ENCODE peak calls at places on chromosomes 7 and 10, in eight cellular contexts. One of them, this sample, is unnamed.
A peak's percentile ranks its signal among the peaks of the same experiment; 100 is the strongest.

GRCh38 chr7:1454471-1455065 is 4.7 kb downstream of the MICALL2 start:
- DNase-seq in astrocyte of the spinal cord: no peak
- DNase-seq in mesenchymal stem cell: peak; percentile 43
- DNase-seq in upper lobe of right lung: no peak
- DNase-seq in cardiac muscle cell: no peak
- DNase-seq in HFF-Myc: no peak
- DNase-seq in GM23338: no peak
- DNase-seq in adipocyte: no peak
- DNase-seq in this sample: no peak

GRCh38 chr10:95503012-95503411 is 58.2 kb downstream of the SORBS1 start:
- DNase-seq in upper lobe of right lung: no peak
- DNase-seq in mesenchymal stem cell: no peak
- DNase-seq in cardiac muscle cell: no peak
- DNase-seq in astrocyte of the spinal cord: no peak
- DNase-seq in adipocyte: no peak
- DNase-seq in HFF-Myc: no peak
- DNase-seq in GM23338: no peak
- DNase-seq in this sample: no peak

GRCh38 chr7:17769918-17770317 is 170.4 kb downstream of the SNX13 start:
- DNase-seq in mesenchymal stem cell: peak; percentile 74
- DNase-seq in astrocyte of the spinal cord: peak; percentile 73
- DNase-seq in HFF-Myc: peak; percentile 21
- DNase-seq in GM23338: peak; percentile 87
- DNase-seq in adipocyte: peak; percentile 85
- DNase-seq in cardiac muscle cell: peak; percentile 81
- DNase-seq in upper lobe of right lung: no peak
- DNase-seq in this sample: peak; percentile 74

GRCh38 chr10:35640951-35641429 is 1.1 kb downstream of the FZD8 start:
- DNase-seq in mesenchymal stem cell: peak; percentile 87
- DNase-seq in GM23338: peak; percentile 83
- DNase-seq in astrocyte of the spinal cord: peak; percentile 86
- DNase-seq in cardiac muscle cell: peak; percentile 83
- DNase-seq in adipocyte: peak; percentile 83
- DNase-seq in HFF-Myc: peak; percentile 20
- DNase-seq in upper lobe of right lung: peak; percentile 85
- DNase-seq in this sample: no peak

GRCh38 chr10:111491154-111491553 is 414.3 kb downstream of the ADRA2A start:
- DNase-seq in cardiac muscle cell: no peak
- DNase-seq in GM23338: no peak
- DNase-seq in upper lobe of right lung: no peak
- DNase-seq in adipocyte: no peak
- DNase-seq in mesenchymal stem cell: no peak
- DNase-seq in astrocyte of the spinal cord: no peak
- DNase-seq in HFF-Myc: no peak
- DNase-seq in this sample: no peak

GRCh38 chr10:125721035-125721434 is 1.5 kb downstream of the EDRF1 start:
- DNase-seq in upper lobe of right lung: no peak
- DNase-seq in mesenchymal stem cell: no peak
- DNase-seq in astrocyte of the spinal cord: no peak
- DNase-seq in cardiac muscle cell: no peak
- DNase-seq in adipocyte: no peak
- DNase-seq in HFF-Myc: no peak
- DNase-seq in GM23338: no peak
- DNase-seq in this sample: no peak

GRCh38 chr10:132715791-132716680 is 69.9 kb downstream of the NKX6-2 start:
- DNase-seq in astrocyte of the spinal cord: no peak
- DNase-seq in HFF-Myc: no peak
- DNase-seq in adipocyte: no peak
- DNase-seq in upper lobe of right lung: no peak
- DNase-seq in cardiac muscle cell: peak; percentile 55
- DNase-seq in mesenchymal stem cell: no peak
- DNase-seq in GM23338: no peak
- DNase-seq in this sample: no peak

GRCh38 chr10:5125315-5126044 is 31.3 kb downstream of the AKR1C3 start:
- DNase-seq in HFF-Myc: no peak
- DNase-seq in adipocyte: no peak
- DNase-seq in upper lobe of right lung: no peak
- DNase-seq in cardiac muscle cell: no peak
- DNase-seq in astrocyte of the spinal cord: no peak
- DNase-seq in GM23338: no peak
- DNase-seq in mesenchymal stem cell: no peak
- DNase-seq in this sample: no peak

GRCh38 chr10:125209591-125210373 is 49.4 kb upstream of the CTBP2 start:
- DNase-seq in HFF-Myc: no peak
- DNase-seq in upper lobe of right lung: no peak
- DNase-seq in adipocyte: peak; percentile 45
- DNase-seq in GM23338: no peak
- DNase-seq in cardiac muscle cell: no peak
- DNase-seq in mesenchymal stem cell: peak; percentile 52
- DNase-seq in astrocyte of the spinal cord: peak; percentile 10
- DNase-seq in this sample: no peak

GRCh38 chr10:116608683-116609594 is 11.8 kb upstream of the PNLIPRP2 start:
- DNase-seq in astrocyte of the spinal cord: no peak
- DNase-seq in HFF-Myc: no peak
- DNase-seq in cardiac muscle cell: no peak
- DNase-seq in GM23338: peak; percentile 46
- DNase-seq in mesenchymal stem cell: no peak
- DNase-seq in adipocyte: no peak
- DNase-seq in upper lobe of right lung: no peak
- DNase-seq in this sample: no peak

GRCh38 chr10:61153766-61154165 is 209.8 kb upstream of the RHOBTB1 start:
- DNase-seq in cardiac muscle cell: no peak
- DNase-seq in HFF-Myc: no peak
- DNase-seq in astrocyte of the spinal cord: peak; percentile 24
- DNase-seq in upper lobe of right lung: no peak
- DNase-seq in adipocyte: peak; percentile 48
- DNase-seq in GM23338: no peak
- DNase-seq in mesenchymal stem cell: no peak
- DNase-seq in this sample: no peak

GRCh38 chr10:13053794-13054462 is 46.0 kb upstream of the OPTN start:
- DNase-seq in cardiac muscle cell: no peak
- DNase-seq in HFF-Myc: no peak
- DNase-seq in GM23338: peak; percentile 46
- DNase-seq in mesenchymal stem cell: no peak
- DNase-seq in astrocyte of the spinal cord: no peak
- DNase-seq in adipocyte: no peak
- DNase-seq in upper lobe of right lung: no peak
- DNase-seq in this sample: no peak

GRCh38 chr10:84196083-84196482 is 1.7 kb downstream of the CDHR1 start:
- DNase-seq in GM23338: no peak
- DNase-seq in astrocyte of the spinal cord: no peak
- DNase-seq in mesenchymal stem cell: no peak
- DNase-seq in cardiac muscle cell: no peak
- DNase-seq in HFF-Myc: no peak
- DNase-seq in adipocyte: no peak
- DNase-seq in upper lobe of right lung: no peak
- DNase-seq in this sample: no peak

GRCh38 chr10:9166770-9167169 is 1112.3 kb downstream of the GATA3 start:
- DNase-seq in cardiac muscle cell: no peak
- DNase-seq in astrocyte of the spinal cord: no peak
- DNase-seq in adipocyte: no peak
- DNase-seq in HFF-Myc: no peak
- DNase-seq in mesenchymal stem cell: no peak
- DNase-seq in GM23338: no peak
- DNase-seq in upper lobe of right lung: no peak
- DNase-seq in this sample: no peak

GRCh38 chr7:39605087-39605486 is 18.3 kb upstream of the RALA start:
- DNase-seq in GM23338: no peak
- DNase-seq in astrocyte of the spinal cord: peak; percentile 31
- DNase-seq in adipocyte: no peak
- DNase-seq in upper lobe of right lung: no peak
- DNase-seq in cardiac muscle cell: no peak
- DNase-seq in mesenchymal stem cell: no peak
- DNase-seq in HFF-Myc: no peak
- DNase-seq in this sample: no peak

GRCh38 chr7:90560730-90561129 is 35.4 kb upstream of the CDK14 start:
- DNase-seq in mesenchymal stem cell: no peak
- DNase-seq in GM23338: no peak
- DNase-seq in astrocyte of the spinal cord: peak; percentile 44
- DNase-seq in adipocyte: peak; percentile 80
- DNase-seq in upper lobe of right lung: no peak
- DNase-seq in cardiac muscle cell: no peak
- DNase-seq in HFF-Myc: no peak
- DNase-seq in this sample: no peak

GRCh38 chr10:59872892-59873463 is 33.4 kb downstream of the CCDC6 start:
- DNase-seq in GM23338: no peak
- DNase-seq in cardiac muscle cell: peak; percentile 28
- DNase-seq in HFF-Myc: peak; percentile 82
- DNase-seq in adipocyte: peak; percentile 53
- DNase-seq in astrocyte of the spinal cord: peak; percentile 92
- DNase-seq in upper lobe of right lung: no peak
- DNase-seq in mesenchymal stem cell: peak; percentile 87
- DNase-seq in this sample: no peak
- H3K4me3 ChIP-seq in GM23338: no peak overlapping the region
- H3K4me3 ChIP-seq in cardiac muscle cell: no peak overlapping the region
- H3K4me3 ChIP-seq in HFF-Myc: no peak overlapping the region
- H3K4me3 ChIP-seq in adipocyte: peak overlapping the region; percentile 44
- H3K4me3 ChIP-seq in astrocyte of the spinal cord: no peak overlapping the region
- H3K4me3 ChIP-seq in upper lobe of right lung: no peak overlapping the region
- H3K4me3 ChIP-seq in mesenchymal stem cell: no peak overlapping the region
- H3K4me3 ChIP-seq in this sample: no peak overlapping the region

DNA sequence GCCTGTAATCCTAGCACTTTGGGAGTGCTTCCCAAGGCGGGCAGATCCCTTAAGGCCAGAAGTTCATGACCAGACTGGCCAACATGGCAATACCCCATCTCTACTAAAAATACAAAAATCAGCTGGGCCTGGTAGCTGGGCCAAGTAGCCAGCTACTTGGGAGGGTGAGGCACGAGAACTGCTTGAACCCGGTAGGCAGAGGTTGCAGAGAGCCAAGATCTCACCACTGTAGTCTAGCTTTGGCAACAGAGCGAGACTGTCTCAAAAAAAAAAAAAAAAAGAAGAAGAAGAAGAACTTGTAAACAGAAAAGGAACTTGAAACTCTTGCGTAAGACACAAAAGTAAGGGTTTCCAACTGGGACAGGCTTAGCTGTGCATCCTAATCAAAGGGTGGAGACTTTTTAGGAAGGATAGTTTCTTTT is 5.6 kb upstream of the IFIT2 start:
- DNase-seq in adipocyte: peak; percentile 76
- DNase-seq in astrocyte of the spinal cord: no peak
- DNase-seq in HFF-Myc: no peak
- DNase-seq in mesenchymal stem cell: peak; percentile 78
- DNase-seq in upper lobe of right lung: no peak
- DNase-seq in cardiac muscle cell: no peak
- DNase-seq in GM23338: no peak
- DNase-seq in this sample: no peak
- H3K4me3 ChIP-seq in adipocyte: peak overlapping the region; percentile 67
- H3K4me3 ChIP-seq in astrocyte of the spinal cord: no peak overlapping the region
- H3K4me3 ChIP-seq in HFF-Myc: no peak overlapping the region
- H3K4me3 ChIP-seq in mesenchymal stem cell: no peak overlapping the region
- H3K4me3 ChIP-seq in upper lobe of right lung: no peak overlapping the region
- H3K4me3 ChIP-seq in cardiac muscle cell: no peak overlapping the region
- H3K4me3 ChIP-seq in GM23338: no peak overlapping the region
- H3K4me3 ChIP-seq in this sample: no peak overlapping the region

GRCh38 chr7:65972976-65973375 is 9.0 kb downstream of the GUSB start:
- DNase-seq in mesenchymal stem cell: no peak
- DNase-seq in cardiac muscle cell: no peak
- DNase-seq in upper lobe of right lung: peak; percentile 45
- DNase-seq in HFF-Myc: no peak
- DNase-seq in adipocyte: no peak
- DNase-seq in GM23338: no peak
- DNase-seq in astrocyte of the spinal cord: no peak
- DNase-seq in this sample: no peak
- H3K4me3 ChIP-seq in mesenchymal stem cell: no peak overlapping the region
- H3K4me3 ChIP-seq in cardiac muscle cell: no peak overlapping the region
- H3K4me3 ChIP-seq in upper lobe of right lung: no peak overlapping the region
- H3K4me3 ChIP-seq in HFF-Myc: no peak overlapping the region
- H3K4me3 ChIP-seq in adipocyte: no peak overlapping the region
- H3K4me3 ChIP-seq in GM23338: no peak overlapping the region
- H3K4me3 ChIP-seq in astrocyte of the spinal cord: no peak overlapping the region
- H3K4me3 ChIP-seq in this sample: no peak overlapping the region

DNA sequence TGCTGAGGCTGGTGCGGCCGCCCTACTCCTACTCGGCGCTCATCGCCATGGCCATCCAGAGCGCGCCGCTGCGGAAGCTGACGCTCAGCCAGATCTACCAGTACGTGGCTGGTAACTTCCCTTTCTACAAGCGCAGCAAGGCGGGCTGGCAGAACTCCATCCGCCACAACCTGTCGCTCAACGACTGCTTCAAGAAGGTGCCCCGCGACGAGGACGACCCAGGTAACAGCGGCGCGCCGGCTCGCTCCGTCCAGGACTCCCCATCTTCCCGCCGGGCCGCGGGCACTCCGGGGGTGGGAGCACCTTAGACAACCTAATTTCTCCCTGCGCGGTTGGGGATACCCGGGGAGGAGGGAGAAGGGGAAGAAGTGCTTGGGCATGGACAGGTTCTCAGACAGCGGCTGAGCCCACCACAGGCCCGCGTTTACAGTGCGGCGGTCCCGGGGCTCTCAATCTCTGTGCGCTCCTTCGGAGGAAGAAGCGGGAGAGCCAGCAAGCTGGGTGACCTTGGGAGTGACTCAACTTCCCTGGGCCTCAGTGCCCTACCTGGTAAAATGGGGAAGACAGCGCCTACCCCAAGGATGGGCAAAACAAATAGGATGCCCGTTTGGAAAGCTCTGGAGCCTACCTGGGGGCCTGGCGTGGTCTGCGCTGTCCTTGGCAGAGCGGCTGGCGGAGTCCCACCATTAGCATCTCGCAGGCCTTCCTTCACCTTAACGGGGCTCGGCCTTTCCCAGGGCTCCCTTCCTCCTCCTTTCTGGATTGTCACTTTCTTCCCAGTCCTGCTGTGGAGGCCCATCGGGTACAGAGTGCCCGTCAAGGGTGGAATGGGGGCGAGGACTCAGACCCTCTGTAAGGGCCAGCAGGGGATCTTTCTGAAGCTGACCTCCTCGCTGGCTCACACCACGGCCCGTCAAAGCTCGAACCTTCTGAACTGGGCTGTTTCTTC is 852 bp downstream of the FOXI2 start:
- DNase-seq in adipocyte: no peak
- DNase-seq in astrocyte of the spinal cord: no peak
- DNase-seq in upper lobe of right lung: no peak
- DNase-seq in HFF-Myc: no peak
- DNase-seq in cardiac muscle cell: no peak
- DNase-seq in GM23338: peak; percentile 31
- DNase-seq in mesenchymal stem cell: no peak
- DNase-seq in this sample: no peak
- H3K4me3 ChIP-seq in adipocyte: no peak overlapping the region
- H3K4me3 ChIP-seq in astrocyte of the spinal cord: no peak overlapping the region
- H3K4me3 ChIP-seq in upper lobe of right lung: no peak overlapping the region
- H3K4me3 ChIP-seq in HFF-Myc: no peak overlapping the region
- H3K4me3 ChIP-seq in cardiac muscle cell: no peak overlapping the region
- H3K4me3 ChIP-seq in GM23338: peak overlapping the region; percentile 80
- H3K4me3 ChIP-seq in mesenchymal stem cell: no peak overlapping the region
- H3K4me3 ChIP-seq in this sample: peak overlapping the region; percentile 54